ENCODE peak calls at places on chromosomes 1 and 21, in six cellular contexts. One of them, this sample, is unnamed.

GRCh38 chr1:109669246-109669948 is 1.5 kb downstream of the GSTM2 start:
- DNase-seq in mesendoderm: no peak
- DNase-seq in trophoblast cell: no peak
- DNase-seq in H9: no peak
- DNase-seq in neuronal stem cell: no peak
- DNase-seq in IMR-90: no peak
- DNase-seq in this sample: no peak

GRCh38 chr1:91567583-91567982 is 66.9 kb downstream of the CDC7 start:
- DNase-seq in mesendoderm: no peak
- DNase-seq in trophoblast cell: peak
- DNase-seq in H9: no peak
- DNase-seq in neuronal stem cell: no peak
- DNase-seq in IMR-90: no peak
- DNase-seq in this sample: no peak

GRCh38 chr1:101407505-101408211 is 170.8 kb downstream of the S1PR1 start:
- DNase-seq in mesendoderm: no peak
- DNase-seq in trophoblast cell: no peak
- DNase-seq in H9: no peak
- DNase-seq in neuronal stem cell: no peak
- DNase-seq in IMR-90: no peak
- DNase-seq in this sample: no peak

GRCh38 chr1:206550446-206550845 is 43.1 kb downstream of the RASSF5 start:
- DNase-seq in mesendoderm: no peak
- DNase-seq in trophoblast cell: no peak
- DNase-seq in H9: no peak
- DNase-seq in neuronal stem cell: no peak
- DNase-seq in IMR-90: no peak
- DNase-seq in this sample: no peak

GRCh38 chr1:51910182-51910581 is 31.7 kb upstream of the NRDC start:
- DNase-seq in mesendoderm: no peak
- DNase-seq in trophoblast cell: no peak
- DNase-seq in H9: no peak
- DNase-seq in neuronal stem cell: no peak
- DNase-seq in IMR-90: no peak
- DNase-seq in this sample: no peak

GRCh38 chr1:40450491-40451237 is 388 bp downstream of the ZFP69B start:
- DNase-seq in mesendoderm: peak
- DNase-seq in trophoblast cell: no peak
- DNase-seq in H9: peak
- DNase-seq in neuronal stem cell: no peak
- DNase-seq in IMR-90: peak
- DNase-seq in this sample: no peak

GRCh38 chr1:153396461-153396860 is 5.6 kb upstream of the S100A8 start:
- DNase-seq in mesendoderm: no peak
- DNase-seq in trophoblast cell: no peak
- DNase-seq in H9: peak
- DNase-seq in neuronal stem cell: no peak
- DNase-seq in IMR-90: no peak
- DNase-seq in this sample: no peak

GRCh38 chr1:24384251-24385090 is 29.1 kb downstream of the STPG1 start:
- DNase-seq in mesendoderm: peak
- DNase-seq in trophoblast cell: no peak
- DNase-seq in H9: no peak
- DNase-seq in neuronal stem cell: no peak
- DNase-seq in IMR-90: peak
- DNase-seq in this sample: no peak

GRCh38 chr1:46487818-46488218 is 1.8 kb upstream of the DMBX1 start:
- DNase-seq in mesendoderm: peak
- DNase-seq in trophoblast cell: no peak
- DNase-seq in H9: peak
- DNase-seq in neuronal stem cell: no peak
- DNase-seq in IMR-90: no peak
- DNase-seq in this sample: peak

GRCh38 chr1:156480411-156481192 is 20.0 kb downstream of the MEF2D start:
- DNase-seq in mesendoderm: peak
- DNase-seq in trophoblast cell: no peak
- DNase-seq in H9: peak
- DNase-seq in neuronal stem cell: no peak
- DNase-seq in IMR-90: peak
- DNase-seq in this sample: peak

GRCh38 chr1:11142618-11143391 is 43.1 kb upstream of the EXOSC10 start:
- DNase-seq in mesendoderm: no peak
- DNase-seq in trophoblast cell: no peak
- DNase-seq in H9: no peak
- DNase-seq in neuronal stem cell: no peak
- DNase-seq in IMR-90: no peak
- DNase-seq in this sample: no peak

GRCh38 chr1:121444096-121444495 is 259.3 kb downstream of the SRGAP2C start:
- DNase-seq in mesendoderm: no peak
- DNase-seq in trophoblast cell: no peak
- DNase-seq in H9: no peak
- DNase-seq in neuronal stem cell: no peak
- DNase-seq in IMR-90: peak
- DNase-seq in this sample: no peak

GRCh38 chr1:226309398-226310122 is 596 bp upstream of the LIN9 start:
- DNase-seq in mesendoderm: peak
- DNase-seq in trophoblast cell: no peak
- DNase-seq in H9: no peak
- DNase-seq in neuronal stem cell: no peak
- DNase-seq in IMR-90: no peak
- DNase-seq in this sample: no peak

GRCh38 chr1:175364424-175365076 is 172.0 kb upstream of the KIAA0040 start:
- DNase-seq in mesendoderm: no peak
- DNase-seq in trophoblast cell: no peak
- DNase-seq in H9: no peak
- DNase-seq in neuronal stem cell: no peak
- DNase-seq in IMR-90: no peak
- DNase-seq in this sample: no peak

GRCh38 chr1:151508721-151509292 is 2.4 kb upstream of the CGN start:
- DNase-seq in mesendoderm: peak
- DNase-seq in trophoblast cell: no peak
- DNase-seq in H9: peak
- DNase-seq in neuronal stem cell: no peak
- DNase-seq in IMR-90: no peak
- DNase-seq in this sample: no peak

GRCh38 chr1:16915627-16915973 is 6.1 kb upstream of the CROCC start:
- DNase-seq in mesendoderm: peak
- DNase-seq in trophoblast cell: no peak
- DNase-seq in H9: no peak
- DNase-seq in neuronal stem cell: no peak
- DNase-seq in IMR-90: no peak
- DNase-seq in this sample: no peak

GRCh38 chr1:18630511-18631495 is at the start of gene PAX7:
- DNase-seq in mesendoderm: peak
- DNase-seq in trophoblast cell: no peak
- DNase-seq in H9: peak
- DNase-seq in neuronal stem cell: no peak
- DNase-seq in IMR-90: no peak
- DNase-seq in this sample: peak

GRCh38 chr1:175317309-175317708 is 124.7 kb upstream of the KIAA0040 start:
- DNase-seq in mesendoderm: peak
- DNase-seq in trophoblast cell: no peak
- DNase-seq in H9: peak
- DNase-seq in neuronal stem cell: no peak
- DNase-seq in IMR-90: no peak
- DNase-seq in this sample: no peak

GRCh38 chr1:115364044-115364775 is 26.2 kb upstream of the NGF start:
- DNase-seq in mesendoderm: no peak
- DNase-seq in trophoblast cell: peak
- DNase-seq in H9: no peak
- DNase-seq in neuronal stem cell: no peak
- DNase-seq in IMR-90: peak
- DNase-seq in this sample: no peak

GRCh38 chr21:31753949-31754348 is 22.0 kb upstream of the SCAF4 start:
- DNase-seq in mesendoderm: peak
- DNase-seq in trophoblast cell: no peak
- DNase-seq in H9: no peak
- DNase-seq in neuronal stem cell: no peak
- DNase-seq in IMR-90: no peak
- DNase-seq in this sample: no peak

GRCh38 chr1:97123717-97124446 is 402.3 kb downstream of the PTBP2 start:
- DNase-seq in mesendoderm: no peak
- DNase-seq in trophoblast cell: no peak
- DNase-seq in H9: no peak
- DNase-seq in neuronal stem cell: no peak
- DNase-seq in IMR-90: no peak
- DNase-seq in this sample: no peak

GRCh38 chr21:42314616-42315295 is 453 bp downstream of the TFF3 start:
- DNase-seq in mesendoderm: no peak
- DNase-seq in trophoblast cell: no peak
- DNase-seq in H9: no peak
- DNase-seq in neuronal stem cell: no peak
- DNase-seq in IMR-90: no peak
- DNase-seq in this sample: peak

GRCh38 chr1:78121650-78122210 is 76.0 kb downstream of the GIPC2 start:
- DNase-seq in mesendoderm: peak
- DNase-seq in trophoblast cell: peak
- DNase-seq in H9: peak
- DNase-seq in neuronal stem cell: no peak
- DNase-seq in IMR-90: peak
- DNase-seq in this sample: no peak
- H2BK120ac ChIP-seq in mesendoderm: no peak
- H2BK120ac ChIP-seq in trophoblast cell: no peak
- H2BK120ac ChIP-seq in H9: no peak
- H2BK120ac ChIP-seq in neuronal stem cell: no peak
- H2BK120ac ChIP-seq in IMR-90: no peak
- H2BK120ac ChIP-seq in this sample: no peak

GRCh38 chr1:21295545-21295944 is 5.3 kb upstream of the ECE1 start:
- DNase-seq in mesendoderm: no peak
- DNase-seq in trophoblast cell: no peak
- DNase-seq in H9: no peak
- DNase-seq in neuronal stem cell: no peak
- DNase-seq in IMR-90: no peak
- DNase-seq in this sample: no peak

GRCh38 chr1:21294266-21295058 is 4.2 kb upstream of the ECE1 start:
- DNase-seq in mesendoderm: no peak
- DNase-seq in trophoblast cell: peak
- DNase-seq in H9: no peak
- DNase-seq in neuronal stem cell: no peak
- DNase-seq in IMR-90: no peak
- DNase-seq in this sample: no peak

GRCh38 chr1:21297975-21298374 is 7.7 kb upstream of the ECE1 start:
- DNase-seq in mesendoderm: no peak
- DNase-seq in trophoblast cell: no peak
- DNase-seq in H9: no peak
- DNase-seq in neuronal stem cell: no peak
- DNase-seq in IMR-90: no peak
- DNase-seq in this sample: no peak

GRCh38 chr1:21295059-21295401 is 4.8 kb upstream of the ECE1 start:
- DNase-seq in mesendoderm: no peak
- DNase-seq in trophoblast cell: no peak
- DNase-seq in H9: no peak
- DNase-seq in neuronal stem cell: no peak
- DNase-seq in IMR-90: peak
- DNase-seq in this sample: no peak

GRCh38 chr1:21296509-21297354 is 6.5 kb upstream of the ECE1 start:
- DNase-seq in mesendoderm: no peak
- DNase-seq in trophoblast cell: no peak
- DNase-seq in H9: no peak
- DNase-seq in neuronal stem cell: no peak
- DNase-seq in IMR-90: no peak
- DNase-seq in this sample: no peak
- H3K27ac ChIP-seq in mesendoderm: no peak
- H3K27ac ChIP-seq in trophoblast cell: no peak
- H3K27ac ChIP-seq in H9: no peak
- H3K27ac ChIP-seq in neuronal stem cell: no peak
- H3K27ac ChIP-seq in IMR-90: no peak
- H3K27ac ChIP-seq in this sample: no peak

GRCh38 chr1:180154003-180154324 is 705 bp upstream of the QSOX1 start:
- DNase-seq in mesendoderm: no peak
- DNase-seq in trophoblast cell: no peak
- DNase-seq in H9: no peak
- DNase-seq in neuronal stem cell: peak
- DNase-seq in IMR-90: no peak
- DNase-seq in this sample: no peak

GRCh38 chr1:180155202-180155682 is 573 bp downstream of the QSOX1 start:
- DNase-seq in mesendoderm: peak
- DNase-seq in trophoblast cell: no peak
- DNase-seq in H9: no peak
- DNase-seq in neuronal stem cell: no peak
- DNase-seq in IMR-90: no peak
- DNase-seq in this sample: no peak

GRCh38 chr1:180156201-180156600 is 1.5 kb downstream of the QSOX1 start:
- DNase-seq in mesendoderm: no peak
- DNase-seq in trophoblast cell: no peak
- DNase-seq in H9: no peak
- DNase-seq in neuronal stem cell: no peak
- DNase-seq in IMR-90: no peak
- DNase-seq in this sample: no peak

GRCh38 chr1:180153032-180153431 is 1.6 kb upstream of the QSOX1 start:
- DNase-seq in mesendoderm: no peak
- DNase-seq in trophoblast cell: no peak
- DNase-seq in H9: no peak
- DNase-seq in neuronal stem cell: no peak
- DNase-seq in IMR-90: no peak
- DNase-seq in this sample: no peak

GRCh38 chr1:180154325-180155201 is at the start of gene QSOX1:
- DNase-seq in mesendoderm: peak
- DNase-seq in trophoblast cell: peak
- DNase-seq in H9: peak
- DNase-seq in neuronal stem cell: peak
- DNase-seq in IMR-90: peak
- DNase-seq in this sample: peak
- H2BK120ac ChIP-seq in mesendoderm: no peak
- H2BK120ac ChIP-seq in trophoblast cell: peak
- H2BK120ac ChIP-seq in H9: no peak
- H2BK120ac ChIP-seq in neuronal stem cell: no peak
- H2BK120ac ChIP-seq in IMR-90: peak
- H2BK120ac ChIP-seq in this sample: no peak

GRCh38 chr1:80083892-80084291 is 1077.4 kb upstream of the ADGRL4 start:
- DNase-seq in mesendoderm: no peak
- DNase-seq in trophoblast cell: no peak
- DNase-seq in H9: no peak
- DNase-seq in neuronal stem cell: no peak
- DNase-seq in IMR-90: no peak
- DNase-seq in this sample: no peak
- H3K27ac ChIP-seq in mesendoderm: no peak
- H3K27ac ChIP-seq in trophoblast cell: no peak
- H3K27ac ChIP-seq in H9: no peak
- H3K27ac ChIP-seq in neuronal stem cell: no peak
- H3K27ac ChIP-seq in IMR-90: no peak
- H3K27ac ChIP-seq in this sample: no peak

GRCh38 chr1:181518152-181518551 is 34.8 kb downstream of the CACNA1E start:
- DNase-seq in mesendoderm: no peak
- DNase-seq in trophoblast cell: no peak
- DNase-seq in H9: no peak
- DNase-seq in neuronal stem cell: no peak
- DNase-seq in IMR-90: no peak
- DNase-seq in this sample: no peak
- H2BK120ac ChIP-seq in mesendoderm: no peak
- H2BK120ac ChIP-seq in trophoblast cell: no peak
- H2BK120ac ChIP-seq in H9: no peak
- H2BK120ac ChIP-seq in neuronal stem cell: no peak
- H2BK120ac ChIP-seq in IMR-90: no peak
- H2BK120ac ChIP-seq in this sample: no peak

This sample was measured in H1.